ENCODE peak calls at places on chromosomes 12 and 14, in five cellular contexts. One of them, this sample, is unnamed. For H3K9me3, the result is how much of the 10 kb centered on the place peaks cover.

GRCh38 chr12:27303139-27304111 is 29.2 kb upstream of the BMAL2 start:
- DNase-seq in CD4-positive, alpha-beta T cell: no peak
- DNase-seq in tibial nerve: no peak
- DNase-seq in CD4-positive, CD25-positive, alpha-beta regulatory T cell: no peak
- DNase-seq in SJSA1: peak
- DNase-seq in this sample: no peak

GRCh38 chr12:53940448-53941014 is 1.9 kb downstream of the HOXC13 start:
- DNase-seq in CD4-positive, alpha-beta T cell: no peak
- DNase-seq in tibial nerve: no peak
- DNase-seq in CD4-positive, CD25-positive, alpha-beta regulatory T cell: no peak
- DNase-seq in SJSA1: no peak
- DNase-seq in this sample: no peak

GRCh38 chr12:10196210-10196609 is 16.5 kb upstream of the GABARAPL1 start:
- DNase-seq in CD4-positive, alpha-beta T cell: no peak
- DNase-seq in CD4-positive, CD25-positive, alpha-beta regulatory T cell: peak
- DNase-seq in SJSA1: no peak
- DNase-seq in tibial nerve: no peak
- DNase-seq in this sample: no peak

GRCh38 chr14:37889087-37889486 is 293.7 kb downstream of the TTC6 start:
- DNase-seq in CD4-positive, CD25-positive, alpha-beta regulatory T cell: no peak
- DNase-seq in SJSA1: no peak
- DNase-seq in tibial nerve: no peak
- DNase-seq in CD4-positive, alpha-beta T cell: no peak
- DNase-seq in this sample: no peak

GRCh38 chr12:33795536-33795935 is 226.8 kb upstream of the ALG10 start:
- DNase-seq in CD4-positive, alpha-beta T cell: no peak
- DNase-seq in tibial nerve: no peak
- DNase-seq in CD4-positive, CD25-positive, alpha-beta regulatory T cell: no peak
- DNase-seq in SJSA1: peak
- DNase-seq in this sample: no peak

GRCh38 chr14:22549981-22550670 is 38.9 kb downstream of the DAD1 start:
- DNase-seq in CD4-positive, alpha-beta T cell: peak
- DNase-seq in tibial nerve: no peak
- DNase-seq in CD4-positive, CD25-positive, alpha-beta regulatory T cell: peak
- DNase-seq in SJSA1: peak
- DNase-seq in this sample: no peak

GRCh38 chr12:87853448-87854003 is 175.7 kb downstream of the C12orf50 start:
- DNase-seq in SJSA1: no peak
- DNase-seq in CD4-positive, CD25-positive, alpha-beta regulatory T cell: no peak
- DNase-seq in tibial nerve: no peak
- DNase-seq in CD4-positive, alpha-beta T cell: no peak
- DNase-seq in this sample: no peak

GRCh38 chr14:79514700-79515099 is 696.6 kb downstream of the DIO2 start:
- DNase-seq in CD4-positive, alpha-beta T cell: no peak
- DNase-seq in CD4-positive, CD25-positive, alpha-beta regulatory T cell: no peak
- DNase-seq in tibial nerve: no peak
- DNase-seq in SJSA1: peak
- DNase-seq in this sample: no peak

GRCh38 chr12:127930122-127930521 is 336.8 kb upstream of the TMEM132C start:
- DNase-seq in CD4-positive, alpha-beta T cell: no peak
- DNase-seq in CD4-positive, CD25-positive, alpha-beta regulatory T cell: no peak
- DNase-seq in SJSA1: no peak
- DNase-seq in tibial nerve: no peak
- DNase-seq in this sample: no peak

GRCh38 chr12:58310828-58311273 is 369.5 kb downstream of the ATP23 start:
- DNase-seq in SJSA1: peak
- DNase-seq in CD4-positive, alpha-beta T cell: no peak
- DNase-seq in CD4-positive, CD25-positive, alpha-beta regulatory T cell: no peak
- DNase-seq in tibial nerve: no peak
- DNase-seq in this sample: no peak

GRCh38 chr14:51454351-51454750 is 197.4 kb upstream of the FRMD6 start:
- DNase-seq in SJSA1: no peak
- DNase-seq in CD4-positive, CD25-positive, alpha-beta regulatory T cell: no peak
- DNase-seq in CD4-positive, alpha-beta T cell: no peak
- DNase-seq in tibial nerve: no peak
- DNase-seq in this sample: no peak

GRCh38 chr14:100278702-100279101 is 27.5 kb downstream of the SLC25A29 start:
- DNase-seq in SJSA1: peak
- DNase-seq in CD4-positive, alpha-beta T cell: no peak
- DNase-seq in tibial nerve: no peak
- DNase-seq in CD4-positive, CD25-positive, alpha-beta regulatory T cell: peak
- DNase-seq in this sample: no peak

GRCh38 chr12:98253641-98254040 is 261.7 kb upstream of the TMPO start:
- DNase-seq in CD4-positive, CD25-positive, alpha-beta regulatory T cell: no peak
- DNase-seq in CD4-positive, alpha-beta T cell: no peak
- DNase-seq in SJSA1: no peak
- DNase-seq in tibial nerve: no peak
- DNase-seq in this sample: no peak

GRCh38 chr14:79480212-79480611 is 731.1 kb downstream of the DIO2 start:
- DNase-seq in tibial nerve: no peak
- DNase-seq in SJSA1: no peak
- DNase-seq in CD4-positive, CD25-positive, alpha-beta regulatory T cell: no peak
- DNase-seq in CD4-positive, alpha-beta T cell: no peak
- DNase-seq in this sample: no peak

GRCh38 chr12:48758737-48759136 is 30.2 kb downstream of the ADCY6 start:
- DNase-seq in CD4-positive, alpha-beta T cell: no peak
- DNase-seq in tibial nerve: no peak
- DNase-seq in SJSA1: no peak
- DNase-seq in CD4-positive, CD25-positive, alpha-beta regulatory T cell: no peak
- DNase-seq in this sample: no peak

GRCh38 chr14:32683679-32684078 is 255.0 kb upstream of the NPAS3 start:
- DNase-seq in CD4-positive, CD25-positive, alpha-beta regulatory T cell: no peak
- DNase-seq in SJSA1: no peak
- DNase-seq in CD4-positive, alpha-beta T cell: no peak
- DNase-seq in tibial nerve: no peak
- DNase-seq in this sample: no peak

GRCh38 chr14:43003845-43004244 is 1397.2 kb downstream of the LRFN5 start:
- DNase-seq in CD4-positive, CD25-positive, alpha-beta regulatory T cell: no peak
- DNase-seq in SJSA1: no peak
- DNase-seq in tibial nerve: no peak
- DNase-seq in CD4-positive, alpha-beta T cell: no peak
- DNase-seq in this sample: no peak

GRCh38 chr14:73712540-73713141 is 1.5 kb downstream of the PNMA1 start:
- DNase-seq in CD4-positive, alpha-beta T cell: no peak
- DNase-seq in CD4-positive, CD25-positive, alpha-beta regulatory T cell: peak
- DNase-seq in SJSA1: peak
- DNase-seq in tibial nerve: no peak
- DNase-seq in this sample: no peak

GRCh38 chr12:89117448-89118034 is 234.8 kb downstream of the DUSP6 start:
- DNase-seq in CD4-positive, alpha-beta T cell: no peak
- DNase-seq in CD4-positive, CD25-positive, alpha-beta regulatory T cell: no peak
- DNase-seq in SJSA1: no peak
- DNase-seq in tibial nerve: no peak
- DNase-seq in this sample: no peak

GRCh38 chr12:82910246-82910893 is 223.7 kb downstream of the TMTC2 start:
- DNase-seq in CD4-positive, alpha-beta T cell: no peak
- DNase-seq in SJSA1: no peak
- DNase-seq in CD4-positive, CD25-positive, alpha-beta regulatory T cell: no peak
- DNase-seq in tibial nerve: no peak
- DNase-seq in this sample: no peak

GRCh38 chr12:49283541-49284429 is 11.2 kb upstream of the PRPH start:
- DNase-seq in tibial nerve: no peak
- DNase-seq in SJSA1: no peak
- DNase-seq in CD4-positive, CD25-positive, alpha-beta regulatory T cell: no peak
- DNase-seq in CD4-positive, alpha-beta T cell: no peak
- DNase-seq in this sample: no peak

GRCh38 chr12:10715491-10715890 is 7.6 kb downstream of the YBX3 start:
- DNase-seq in CD4-positive, CD25-positive, alpha-beta regulatory T cell: peak
- DNase-seq in SJSA1: no peak
- DNase-seq in tibial nerve: no peak
- DNase-seq in CD4-positive, alpha-beta T cell: no peak
- DNase-seq in this sample: no peak

GRCh38 chr12:84756961-84757360 is 155.6 kb downstream of the SLC6A15 start:
- DNase-seq in CD4-positive, CD25-positive, alpha-beta regulatory T cell: no peak
- DNase-seq in SJSA1: peak
- DNase-seq in CD4-positive, alpha-beta T cell: no peak
- DNase-seq in tibial nerve: no peak
- DNase-seq in this sample: no peak

GRCh38 chr12:39990122-39991101 is 115.5 kb downstream of the SLC2A13 start:
- DNase-seq in CD4-positive, alpha-beta T cell: peak
- DNase-seq in CD4-positive, CD25-positive, alpha-beta regulatory T cell: peak
- DNase-seq in tibial nerve: peak
- DNase-seq in SJSA1: no peak
- DNase-seq in this sample: peak

GRCh38 chr12:69096669-69097364 is 142.6 kb upstream of the CPSF6 start:
- DNase-seq in CD4-positive, CD25-positive, alpha-beta regulatory T cell: no peak
- DNase-seq in SJSA1: peak
- DNase-seq in tibial nerve: no peak
- DNase-seq in CD4-positive, alpha-beta T cell: no peak
- DNase-seq in this sample: no peak

GRCh38 chr12:17076335-17076734 is 470.4 kb upstream of the LMO3 start:
- DNase-seq in CD4-positive, alpha-beta T cell: no peak
- DNase-seq in tibial nerve: no peak
- DNase-seq in CD4-positive, CD25-positive, alpha-beta regulatory T cell: no peak
- DNase-seq in SJSA1: no peak
- DNase-seq in this sample: no peak

DNA sequence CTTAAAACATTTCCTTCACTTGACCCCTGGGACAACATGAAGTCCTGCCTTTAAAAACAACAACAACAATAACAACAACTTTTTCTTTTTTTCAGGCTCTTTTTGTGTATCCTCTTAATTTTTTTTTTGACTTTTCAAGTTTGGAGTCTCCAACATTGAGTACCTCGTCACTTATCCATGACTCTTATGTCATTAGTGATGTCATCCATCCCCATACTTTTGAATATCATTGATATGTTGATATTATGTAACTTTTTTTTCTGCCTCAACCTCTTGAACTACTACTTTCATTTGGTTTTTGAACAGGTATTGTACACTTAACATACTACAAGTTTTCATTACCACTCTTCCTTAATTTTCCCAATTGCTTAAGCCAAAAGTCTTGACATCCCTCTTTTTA is 143.0 kb upstream of the ATXN7L3B start:
- DNase-seq in CD4-positive, CD25-positive, alpha-beta regulatory T cell: no peak
- DNase-seq in tibial nerve: no peak
- DNase-seq in CD4-positive, alpha-beta T cell: no peak
- DNase-seq in SJSA1: no peak
- DNase-seq in this sample: no peak
- H3K9me3 ChIP-seq in CD4-positive, CD25-positive, alpha-beta regulatory T cell: under half
- H3K9me3 ChIP-seq in tibial nerve: under half
- H3K9me3 ChIP-seq in CD4-positive, alpha-beta T cell: under half
- H3K9me3 ChIP-seq in SJSA1: under half
- H3K9me3 ChIP-seq in this sample: under half

GRCh38 chr12:93244514-93245077 is 133.1 kb upstream of the NUDT4 start:
- DNase-seq in tibial nerve: no peak
- DNase-seq in SJSA1: no peak
- DNase-seq in CD4-positive, alpha-beta T cell: no peak
- DNase-seq in CD4-positive, CD25-positive, alpha-beta regulatory T cell: no peak
- DNase-seq in this sample: no peak
- H3K9me3 ChIP-seq in tibial nerve: under half
- H3K9me3 ChIP-seq in SJSA1: under half
- H3K9me3 ChIP-seq in CD4-positive, alpha-beta T cell: under half
- H3K9me3 ChIP-seq in CD4-positive, CD25-positive, alpha-beta regulatory T cell: under half
- H3K9me3 ChIP-seq in this sample: under half

GRCh38 chr14:104433401-104434213 is 146.0 kb upstream of the C14orf180 start:
- DNase-seq in CD4-positive, alpha-beta T cell: peak
- DNase-seq in SJSA1: no peak
- DNase-seq in CD4-positive, CD25-positive, alpha-beta regulatory T cell: no peak
- DNase-seq in tibial nerve: no peak
- DNase-seq in this sample: peak

GRCh38 chr14:104431929-104432541 is 147.5 kb upstream of the C14orf180 start:
- DNase-seq in CD4-positive, alpha-beta T cell: peak
- DNase-seq in tibial nerve: no peak
- DNase-seq in CD4-positive, CD25-positive, alpha-beta regulatory T cell: no peak
- DNase-seq in SJSA1: no peak
- DNase-seq in this sample: no peak

GRCh38 chr14:104429291-104429861 is 150.2 kb upstream of the C14orf180 start:
- DNase-seq in CD4-positive, alpha-beta T cell: peak
- DNase-seq in tibial nerve: no peak
- DNase-seq in SJSA1: no peak
- DNase-seq in CD4-positive, CD25-positive, alpha-beta regulatory T cell: no peak
- DNase-seq in this sample: no peak

GRCh38 chr14:104432611-104433231 is 146.8 kb upstream of the C14orf180 start:
- DNase-seq in tibial nerve: no peak
- DNase-seq in SJSA1: no peak
- DNase-seq in CD4-positive, CD25-positive, alpha-beta regulatory T cell: no peak
- DNase-seq in CD4-positive, alpha-beta T cell: peak
- DNase-seq in this sample: peak

GRCh38 chr14:104431351-104431928 is 148.1 kb upstream of the C14orf180 start:
- DNase-seq in SJSA1: no peak
- DNase-seq in CD4-positive, CD25-positive, alpha-beta regulatory T cell: no peak
- DNase-seq in tibial nerve: no peak
- DNase-seq in CD4-positive, alpha-beta T cell: no peak
- DNase-seq in this sample: no peak
- H3K9me3 ChIP-seq in SJSA1: under half
- H3K9me3 ChIP-seq in CD4-positive, CD25-positive, alpha-beta regulatory T cell: under half
- H3K9me3 ChIP-seq in tibial nerve: under half
- H3K9me3 ChIP-seq in CD4-positive, alpha-beta T cell: under half
- H3K9me3 ChIP-seq in this sample: under half

DNA sequence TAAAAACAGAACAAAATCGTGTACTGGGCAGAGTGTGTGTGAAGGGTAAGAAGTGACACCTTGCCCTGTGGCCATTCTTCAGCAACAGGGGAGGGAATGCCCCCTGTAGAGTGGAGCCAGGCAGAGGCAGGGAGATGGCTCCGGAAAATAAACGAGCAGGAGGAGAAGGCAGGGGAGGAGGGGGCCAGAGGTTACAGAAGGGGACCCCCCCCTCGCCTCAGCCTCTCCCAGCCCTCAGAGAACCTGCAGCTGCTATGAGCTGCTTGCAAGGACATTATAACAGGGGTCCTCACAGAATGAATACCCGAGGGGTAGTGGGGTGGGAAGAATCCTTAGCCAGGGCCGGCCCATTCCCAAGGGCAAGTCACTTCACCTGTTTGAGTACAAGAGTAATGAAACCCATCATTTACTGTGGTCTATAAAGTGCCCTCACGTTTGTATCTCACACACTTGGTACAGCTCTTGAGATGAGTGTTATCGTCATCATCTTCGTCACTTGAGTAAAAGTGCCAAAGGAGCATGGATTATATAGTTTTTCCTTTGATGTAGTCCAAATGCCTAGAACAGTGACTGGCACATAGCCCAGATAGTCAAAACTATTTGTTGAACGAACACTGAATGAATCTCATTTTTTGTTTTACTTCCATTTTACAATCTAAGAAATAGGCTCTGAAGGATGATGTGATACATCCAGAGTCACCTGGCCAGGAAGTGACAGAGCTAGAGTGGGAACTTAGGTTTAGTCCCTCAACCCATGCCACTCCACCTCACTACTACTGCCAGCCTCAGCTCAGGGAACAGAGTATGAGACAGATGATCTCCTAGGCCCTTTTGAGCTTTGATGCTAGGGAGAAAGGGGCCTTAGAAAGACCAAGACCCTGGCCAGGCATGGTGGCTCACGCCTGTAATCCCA is 14.5 kb downstream of the SCNN1A start:
- DNase-seq in SJSA1: no peak
- DNase-seq in tibial nerve: no peak
- DNase-seq in CD4-positive, alpha-beta T cell: no peak
- DNase-seq in CD4-positive, CD25-positive, alpha-beta regulatory T cell: peak
- DNase-seq in this sample: no peak
- H3K9me3 ChIP-seq in SJSA1: under half
- H3K9me3 ChIP-seq in tibial nerve: under half
- H3K9me3 ChIP-seq in CD4-positive, alpha-beta T cell: under half
- H3K9me3 ChIP-seq in CD4-positive, CD25-positive, alpha-beta regulatory T cell: under half
- H3K9me3 ChIP-seq in this sample: under half

GRCh38 chr14:26104686-26105085 is 493.1 kb downstream of the NOVA1 start:
- DNase-seq in tibial nerve: no peak
- DNase-seq in CD4-positive, alpha-beta T cell: no peak
- DNase-seq in CD4-positive, CD25-positive, alpha-beta regulatory T cell: no peak
- DNase-seq in SJSA1: no peak
- DNase-seq in this sample: no peak
- H3K9me3 ChIP-seq in tibial nerve: under half
- H3K9me3 ChIP-seq in CD4-positive, alpha-beta T cell: under half
- H3K9me3 ChIP-seq in CD4-positive, CD25-positive, alpha-beta regulatory T cell: under half
- H3K9me3 ChIP-seq in SJSA1: under half
- H3K9me3 ChIP-seq in this sample: under half